ENCODE peak calls at places on chromosomes 16 and 17, in nine cellular contexts. D, K, N, G, O, Z, W, V and J are unnamed samples.

GRCh38 chr16:70789231-70789926 is 11.6 kb downstream of the VAC14 start:
- DNase-seq in O (peak; percentile 13), G (no peak), N (no peak), V (no peak), W (peak; percentile 43), K (no peak), D (no peak), Z (no peak), J (peak; percentile 74)

GRCh38 chr17:75159196-75160031 is 5.1 kb upstream of the JPT1 start:
- DNase-seq in G (no peak), O (no peak), D (no peak), N (peak; percentile 45), K (no peak), V (no peak), W (no peak), Z (no peak), J (no peak)

GRCh38 chr17:48153711-48154642 is 46.4 kb downstream of the SNX11 start:
- DNase-seq in K (no peak), V (no peak), W (peak; percentile 67), G (no peak), O (peak; percentile 57), N (no peak), D (peak; percentile 68), Z (peak; percentile 46), J (peak; percentile 53)

GRCh38 chr16:77439106-77439505 is 4.3 kb upstream of the ADAMTS18 start:
- DNase-seq in V (no peak), D (no peak), N (no peak), W (no peak), K (no peak), Z (no peak), O (no peak), G (no peak), J (no peak)

GRCh38 chr17:64777413-64778101 is 115.5 kb upstream of the SMURF2 start:
- DNase-seq in D (no peak), Z (peak; percentile 51), N (no peak), G (no peak), V (no peak), K (no peak), O (no peak), W (peak; percentile 59), J (no peak)

GRCh38 chr17:44075598-44076293 is 5.2 kb downstream of the G6PC3 start:
- DNase-seq in N (no peak), K (no peak), G (no peak), W (no peak), V (no peak), D (no peak), Z (no peak), O (no peak), J (no peak)

GRCh38 chr16:71648921-71649320 is 22.9 kb downstream of the MARVELD3 start:
- DNase-seq in N (no peak), K (no peak), V (no peak), Z (no peak), O (peak; percentile 16), G (no peak), D (peak; percentile 50), W (no peak), J (no peak)

GRCh38 chr16:67248401-67249177 is at the start of gene SLC9A5:
- DNase-seq in O (peak; percentile 48), K (no peak), N (no peak), W (peak; percentile 56), V (peak; percentile 45), D (peak; percentile 68), G (no peak), Z (no peak), J (no peak)

GRCh38 chr16:79607587-79607986 is 7.0 kb upstream of the MAF start:
- DNase-seq in N (peak; percentile 53), O (no peak), V (no peak), W (no peak), Z (no peak), D (no peak), K (no peak), G (no peak), J (peak; percentile 41)

GRCh38 chr17:58081641-58082340 is 1.4 kb upstream of the DYNLL2 start:
- DNase-seq in W (no peak), D (peak; percentile 44), K (no peak), Z (no peak), G (no peak), N (no peak), V (no peak), O (no peak), J (no peak)

GRCh38 chr16:8963010-8963824 is 489 bp downstream of the USP7 start:
- DNase-seq in G (no peak), N (no peak), W (peak; percentile 60), O (peak; percentile 56), Z (no peak), D (peak; percentile 66), K (no peak), V (no peak), J (no peak)